ENCODE peak calls at places on chromosomes 12 and 14, in four cellular contexts. V is K562, B is A549, I is WTC11. T is an unnamed sample.

GRCh38 chr12:11397366-11397765 is 2.0 kb upstream of the PRB2 start:
- DNase-seq in V (no peak), B (no peak), I (no peak), T (no peak)

GRCh38 chr14:26448181-26448855 is 149.5 kb downstream of the NOVA1 start:
- DNase-seq in I (peak; percentile 14), V (no peak), B (no peak), T (no peak)

GRCh38 chr14:76904100-76904739 is 78.0 kb downstream of the LRRC74A start:
- DNase-seq in V (no peak), B (no peak), I (no peak), T (no peak)

GRCh38 chr14:90726656-90727055 is 89.6 kb downstream of the TTC7B start:
- DNase-seq in B (no peak), I (peak; percentile 24), V (no peak), T (no peak)

GRCh38 chr12:23630524-23630923 is 318.9 kb downstream of the SOX5 start:
- DNase-seq in V (no peak), I (no peak), B (no peak), T (no peak)

GRCh38 chr12:45621703-45622102 is 107.8 kb upstream of the ARID2 start:
- DNase-seq in I (no peak), B (no peak), V (no peak), T (no peak)

GRCh38 chr14:55180434-55180833 is 11.0 kb downstream of the DLGAP5 start:
- DNase-seq in V (no peak), B (no peak), I (no peak), T (no peak)

GRCh38 chr12:123934829-123935228 is 37.8 kb downstream of the CCDC92 start:
- DNase-seq in B (no peak), I (no peak), V (peak; percentile 29), T (no peak)

GRCh38 chr14:33364536-33364935 is 425.9 kb downstream of the NPAS3 start:
- DNase-seq in B (no peak), V (no peak), I (no peak), T (no peak)

GRCh38 chr14:70916300-70916699 is 9.0 kb downstream of the PCNX1 start:
- DNase-seq in B (no peak), I (no peak), V (no peak), T (no peak)

GRCh38 chr14:70915415-70915814 is 8.2 kb downstream of the PCNX1 start:
- DNase-seq in V (no peak), I (no peak), B (no peak), T (no peak)

GRCh38 chr14:70917633-70918032 is 10.4 kb downstream of the PCNX1 start:
- DNase-seq in V (no peak), I (no peak), B (no peak), T (no peak)

GRCh38 chr14:70919774-70920173 is 12.5 kb downstream of the PCNX1 start:
- DNase-seq in B (no peak), I (no peak), V (no peak), T (no peak)

GRCh38 chr14:70916776-70917175 is 9.5 kb downstream of the PCNX1 start:
- DNase-seq in I (no peak), V (no peak), B (no peak), T (no peak)
- TF ChIP-seq HMGXB4 in I (no peak), V (no peak), B (no peak), T (no peak)

GRCh38 chr12:24991209-24992049 is 42.5 kb upstream of the BCAT1 start:
- DNase-seq in I (no peak), V (peak; percentile 25), B (peak; percentile 44), T (peak; percentile 45)
- TF ChIP-seq NR3C1 in I (no peak), V (no peak), B (no peak), T (no peak)

DNA sequence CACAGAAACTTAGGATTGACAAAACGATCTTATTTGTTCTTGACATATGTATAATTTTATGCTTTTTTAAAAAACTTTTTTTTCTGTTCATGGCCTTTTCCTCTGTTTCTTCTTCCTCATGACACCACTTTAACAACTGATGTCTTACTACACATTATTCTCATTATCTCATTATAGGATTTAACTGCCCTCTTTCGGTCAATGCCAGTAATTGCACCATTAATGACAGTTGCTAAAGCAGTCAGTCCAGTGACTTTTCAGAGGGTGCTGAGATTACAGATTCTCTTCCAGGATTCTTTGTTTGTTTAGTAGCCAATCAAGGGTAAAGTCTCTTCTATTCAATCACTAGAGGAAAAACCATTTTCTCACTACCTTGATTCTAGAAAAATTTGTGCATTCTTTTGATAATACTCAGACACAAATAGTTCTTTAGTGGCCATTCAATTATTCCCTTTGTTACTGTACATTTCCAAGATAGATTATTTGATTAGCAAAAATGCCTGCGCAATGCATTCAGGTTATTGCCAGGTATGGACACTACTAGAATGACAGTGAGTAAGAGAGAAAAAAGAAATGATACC is 50.1 kb downstream of the KLRG1 start:
- DNase-seq in V (peak; percentile 39), I (no peak), B (peak; percentile 78), T (peak; percentile 47)
- TF ChIP-seq HMGXB4 in V (no peak), I (no peak), B (no peak), T (no peak)

GRCh38 chr12:75656210-75656609 is 144.8 kb upstream of the KRR1 start:
- DNase-seq in B (no peak), I (no peak), V (no peak), T (no peak)
- TF ChIP-seq NR3C1 in B (no peak), I (no peak), V (no peak), T (no peak)